ENCODE peak calls at places on chromosomes 2 and 18, in four cellular contexts. One of them, this sample, is unnamed.

GRCh38 chr2:120432976-120433815 is 87.3 kb downstream of the INHBB start:
- DNase-seq in GM23248: no peak
- DNase-seq in SK-N-SH: no peak
- DNase-seq in neural progenitor cell: no peak
- DNase-seq in this sample: no peak

GRCh38 chr2:186590538-186591441 is 934 bp downstream of the ITGAV start:
- DNase-seq in GM23248: peak
- DNase-seq in SK-N-SH: peak
- DNase-seq in neural progenitor cell: peak
- DNase-seq in this sample: peak

GRCh38 chr2:65227035-65227470 is 578 bp upstream of the ACTR2 start:
- DNase-seq in GM23248: peak
- DNase-seq in SK-N-SH: no peak
- DNase-seq in neural progenitor cell: no peak
- DNase-seq in this sample: peak

GRCh38 chr18:39685303-39685902 is 2119.8 kb upstream of the CELF4 start:
- DNase-seq in GM23248: no peak
- DNase-seq in SK-N-SH: no peak
- DNase-seq in neural progenitor cell: peak
- DNase-seq in this sample: no peak

GRCh38 chr2:142140434-142140845 is 9.6 kb upstream of the LRP1B start:
- DNase-seq in GM23248: peak
- DNase-seq in SK-N-SH: no peak
- DNase-seq in neural progenitor cell: peak
- DNase-seq in this sample: peak

GRCh38 chr2:120703330-120703994 is 32.2 kb upstream of the GLI2 start:
- DNase-seq in GM23248: peak
- DNase-seq in SK-N-SH: no peak
- DNase-seq in neural progenitor cell: no peak
- DNase-seq in this sample: peak

GRCh38 chr2:200302940-200303727 is 3.4 kb upstream of the SPATS2L start:
- DNase-seq in GM23248: peak
- DNase-seq in SK-N-SH: no peak
- DNase-seq in neural progenitor cell: no peak
- DNase-seq in this sample: peak

GRCh38 chr2:130819915-130820861 is 16.5 kb upstream of the ARHGEF4 start:
- DNase-seq in GM23248: peak
- DNase-seq in SK-N-SH: peak
- DNase-seq in neural progenitor cell: peak
- DNase-seq in this sample: no peak

GRCh38 chr2:44358498-44358897 is 2.8 kb downstream of the PREPL start:
- DNase-seq in GM23248: peak
- DNase-seq in SK-N-SH: no peak
- DNase-seq in neural progenitor cell: no peak
- DNase-seq in this sample: peak

GRCh38 chr2:234363647-234364294 is 133.1 kb downstream of the ARL4C start:
- DNase-seq in GM23248: no peak
- DNase-seq in SK-N-SH: no peak
- DNase-seq in neural progenitor cell: peak
- DNase-seq in this sample: no peak

GRCh38 chr2:211161236-211161635 is 604.8 kb downstream of the CPS1 start:
- DNase-seq in GM23248: no peak
- DNase-seq in SK-N-SH: no peak
- DNase-seq in neural progenitor cell: no peak
- DNase-seq in this sample: no peak

GRCh38 chr2:232528746-232529445 is 2.9 kb downstream of the CHRND start:
- DNase-seq in GM23248: peak
- DNase-seq in SK-N-SH: peak
- DNase-seq in neural progenitor cell: no peak
- DNase-seq in this sample: no peak

GRCh38 chr18:63511285-63511684 is 30.9 kb upstream of the SERPINB12 start:
- DNase-seq in GM23248: no peak
- DNase-seq in SK-N-SH: peak
- DNase-seq in neural progenitor cell: peak
- DNase-seq in this sample: peak

GRCh38 chr2:46557788-46558187 is 78.4 kb downstream of the TMEM247 start:
- DNase-seq in GM23248: no peak
- DNase-seq in SK-N-SH: no peak
- DNase-seq in neural progenitor cell: no peak
- DNase-seq in this sample: no peak

GRCh38 chr2:33494877-33495641 is 18.6 kb downstream of the RASGRP3 start:
- DNase-seq in GM23248: no peak
- DNase-seq in SK-N-SH: no peak
- DNase-seq in neural progenitor cell: no peak
- DNase-seq in this sample: peak

GRCh38 chr2:33495683-33496082 is 19.2 kb downstream of the RASGRP3 start:
- DNase-seq in GM23248: no peak
- DNase-seq in SK-N-SH: no peak
- DNase-seq in neural progenitor cell: no peak
- DNase-seq in this sample: no peak

GRCh38 chr2:33497177-33497787 is 20.8 kb downstream of the RASGRP3 start:
- DNase-seq in GM23248: no peak
- DNase-seq in SK-N-SH: no peak
- DNase-seq in neural progenitor cell: no peak
- DNase-seq in this sample: no peak

GRCh38 chr2:33494155-33494779 is 17.8 kb downstream of the RASGRP3 start:
- DNase-seq in GM23248: peak
- DNase-seq in SK-N-SH: no peak
- DNase-seq in neural progenitor cell: no peak
- DNase-seq in this sample: peak

DNA sequence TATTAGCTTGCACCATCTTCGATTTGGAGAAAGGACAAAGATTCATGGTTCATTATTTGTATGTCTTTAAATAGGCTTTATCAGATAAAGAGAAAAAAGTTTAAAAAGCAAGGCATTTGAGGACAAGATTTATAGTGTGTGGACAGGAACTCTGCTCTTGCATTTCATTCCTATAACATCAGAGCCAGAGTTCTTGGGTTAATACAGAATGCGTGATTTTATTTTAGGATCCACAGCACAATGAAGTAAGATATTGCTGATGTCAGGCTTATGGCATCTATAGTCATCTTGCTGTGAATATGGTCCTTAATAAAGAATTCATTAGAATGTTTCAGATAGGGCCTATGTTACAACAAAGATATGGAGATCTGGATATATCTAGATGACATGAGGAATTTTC is 19.7 kb downstream of the RASGRP3 start:
- DNase-seq in GM23248: peak
- DNase-seq in SK-N-SH: no peak
- DNase-seq in neural progenitor cell: no peak
- DNase-seq in this sample: no peak
- TF ChIP-seq EZH2phosphoT487 in GM23248: no peak
- TF ChIP-seq EZH2phosphoT487 in SK-N-SH: no peak
- TF ChIP-seq EZH2phosphoT487 in neural progenitor cell: no peak
- TF ChIP-seq EZH2phosphoT487 in this sample: no peak

DNA sequence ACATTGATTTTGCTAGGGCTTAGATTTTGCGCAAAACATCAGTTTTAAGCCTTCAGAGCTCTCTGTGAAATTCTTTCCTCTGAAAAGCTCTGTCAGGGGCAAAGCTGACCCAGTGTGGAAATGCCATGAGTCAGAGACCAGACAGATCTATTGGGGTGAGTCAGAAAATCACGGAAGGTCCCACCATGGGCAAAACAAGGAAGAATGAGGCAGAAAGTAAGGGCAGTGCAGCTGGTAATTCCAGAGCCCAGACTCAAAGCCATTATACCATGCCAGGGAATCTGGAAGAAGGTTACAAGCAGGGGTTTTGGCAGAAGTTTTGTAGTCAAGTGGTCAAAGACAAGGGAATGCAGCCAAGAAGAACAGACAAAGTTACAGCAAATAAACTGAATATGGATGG is 256.6 kb upstream of the CTAGE1 start:
- DNase-seq in GM23248: peak
- DNase-seq in SK-N-SH: no peak
- DNase-seq in neural progenitor cell: no peak
- DNase-seq in this sample: peak
- TF ChIP-seq EZH2phosphoT487 in GM23248: no peak
- TF ChIP-seq EZH2phosphoT487 in SK-N-SH: no peak
- TF ChIP-seq EZH2phosphoT487 in neural progenitor cell: no peak
- TF ChIP-seq EZH2phosphoT487 in this sample: no peak

GRCh38 chr18:79851981-79852380 is 54.2 kb downstream of the KCNG2 start:
- DNase-seq in GM23248: no peak
- DNase-seq in SK-N-SH: no peak
- DNase-seq in neural progenitor cell: no peak
- DNase-seq in this sample: no peak

GRCh38 chr18:79851489-79851888 is 53.8 kb downstream of the KCNG2 start:
- DNase-seq in GM23248: no peak
- DNase-seq in SK-N-SH: no peak
- DNase-seq in neural progenitor cell: no peak
- DNase-seq in this sample: no peak

GRCh38 chr18:79849328-79850207 is 51.8 kb downstream of the KCNG2 start:
- DNase-seq in GM23248: no peak
- DNase-seq in SK-N-SH: no peak
- DNase-seq in neural progenitor cell: no peak
- DNase-seq in this sample: no peak

GRCh38 chr18:79848579-79849327 is 51.0 kb downstream of the KCNG2 start:
- DNase-seq in GM23248: no peak
- DNase-seq in SK-N-SH: peak
- DNase-seq in neural progenitor cell: no peak
- DNase-seq in this sample: no peak

GRCh38 chr18:79850731-79851130 is 53.0 kb downstream of the KCNG2 start:
- DNase-seq in GM23248: no peak
- DNase-seq in SK-N-SH: no peak
- DNase-seq in neural progenitor cell: no peak
- DNase-seq in this sample: no peak
- TF ChIP-seq EZH2phosphoT487 in GM23248: no peak
- TF ChIP-seq EZH2phosphoT487 in SK-N-SH: no peak
- TF ChIP-seq EZH2phosphoT487 in neural progenitor cell: no peak
- TF ChIP-seq EZH2phosphoT487 in this sample: no peak

DNA sequence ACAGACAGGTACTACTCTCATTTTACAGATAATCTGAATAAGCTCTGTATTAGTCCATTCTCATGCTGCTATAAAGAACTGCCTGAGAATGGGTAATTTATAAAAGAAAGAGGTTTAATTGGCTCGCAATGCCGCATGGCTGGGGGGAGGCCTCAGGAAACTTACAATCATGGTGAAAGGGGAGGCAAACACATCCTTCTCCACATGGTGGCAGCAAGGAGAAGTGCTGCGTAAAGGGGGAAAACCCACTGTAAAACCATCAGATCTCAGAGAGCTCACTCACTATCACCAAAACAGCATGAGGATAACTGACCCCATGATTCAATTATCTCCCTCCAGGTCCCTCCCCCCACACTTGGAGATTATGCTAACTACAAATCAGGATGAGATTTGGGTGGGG is 254.4 kb downstream of the KCNE4 start:
- DNase-seq in GM23248: peak
- DNase-seq in SK-N-SH: no peak
- DNase-seq in neural progenitor cell: peak
- DNase-seq in this sample: peak
- TF ChIP-seq EZH2phosphoT487 in GM23248: no peak
- TF ChIP-seq EZH2phosphoT487 in SK-N-SH: no peak
- TF ChIP-seq EZH2phosphoT487 in neural progenitor cell: no peak
- TF ChIP-seq EZH2phosphoT487 in this sample: no peak

DNA sequence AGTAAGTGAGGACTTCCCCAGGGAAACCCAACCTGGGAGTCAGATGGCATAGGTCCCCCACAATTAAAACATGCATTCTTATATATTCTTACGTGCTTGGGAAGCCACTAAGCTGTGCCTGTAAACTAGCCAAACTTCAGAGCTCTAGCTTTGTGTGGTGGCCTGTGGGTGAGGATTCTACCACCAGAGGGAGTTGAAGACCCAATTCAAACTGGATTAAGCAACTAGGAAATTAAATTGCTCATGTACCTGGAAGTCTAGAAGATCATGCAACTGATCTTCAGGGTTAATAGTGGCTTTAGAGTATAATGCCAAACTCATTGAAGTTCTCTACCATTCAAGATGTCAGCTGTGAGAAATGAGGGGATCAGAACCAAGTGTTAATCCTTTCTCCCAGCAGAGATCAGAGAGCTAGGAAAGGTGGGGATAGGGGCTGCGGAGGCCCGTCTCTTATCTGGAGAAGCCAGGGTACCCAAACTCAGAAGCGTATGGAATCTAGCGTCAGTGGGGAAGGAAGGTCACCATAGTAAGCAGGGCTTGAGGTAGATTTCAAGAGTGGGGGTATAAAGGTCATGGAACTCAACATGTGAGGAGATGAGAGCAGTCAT is 53.2 kb upstream of the CCDC85A start:
- DNase-seq in GM23248: peak
- DNase-seq in SK-N-SH: peak
- DNase-seq in neural progenitor cell: peak
- DNase-seq in this sample: peak
- TF ChIP-seq EZH2phosphoT487 in GM23248: no peak
- TF ChIP-seq EZH2phosphoT487 in SK-N-SH: no peak
- TF ChIP-seq EZH2phosphoT487 in neural progenitor cell: no peak
- TF ChIP-seq EZH2phosphoT487 in this sample: no peak

GRCh38 chr2:128665113-128665512 is 346.4 kb upstream of the HS6ST1 start:
- DNase-seq in GM23248: no peak
- DNase-seq in SK-N-SH: no peak
- DNase-seq in neural progenitor cell: no peak
- DNase-seq in this sample: no peak

GRCh38 chr2:128664499-128664971 is 345.9 kb upstream of the HS6ST1 start:
- DNase-seq in GM23248: no peak
- DNase-seq in SK-N-SH: no peak
- DNase-seq in neural progenitor cell: peak
- DNase-seq in this sample: no peak

GRCh38 chr2:128661955-128662564 is 343.4 kb upstream of the HS6ST1 start:
- DNase-seq in GM23248: no peak
- DNase-seq in SK-N-SH: no peak
- DNase-seq in neural progenitor cell: no peak
- DNase-seq in this sample: no peak

GRCh38 chr2:128661289-128661688 is 342.6 kb upstream of the HS6ST1 start:
- DNase-seq in GM23248: no peak
- DNase-seq in SK-N-SH: no peak
- DNase-seq in neural progenitor cell: no peak
- DNase-seq in this sample: no peak

DNA sequence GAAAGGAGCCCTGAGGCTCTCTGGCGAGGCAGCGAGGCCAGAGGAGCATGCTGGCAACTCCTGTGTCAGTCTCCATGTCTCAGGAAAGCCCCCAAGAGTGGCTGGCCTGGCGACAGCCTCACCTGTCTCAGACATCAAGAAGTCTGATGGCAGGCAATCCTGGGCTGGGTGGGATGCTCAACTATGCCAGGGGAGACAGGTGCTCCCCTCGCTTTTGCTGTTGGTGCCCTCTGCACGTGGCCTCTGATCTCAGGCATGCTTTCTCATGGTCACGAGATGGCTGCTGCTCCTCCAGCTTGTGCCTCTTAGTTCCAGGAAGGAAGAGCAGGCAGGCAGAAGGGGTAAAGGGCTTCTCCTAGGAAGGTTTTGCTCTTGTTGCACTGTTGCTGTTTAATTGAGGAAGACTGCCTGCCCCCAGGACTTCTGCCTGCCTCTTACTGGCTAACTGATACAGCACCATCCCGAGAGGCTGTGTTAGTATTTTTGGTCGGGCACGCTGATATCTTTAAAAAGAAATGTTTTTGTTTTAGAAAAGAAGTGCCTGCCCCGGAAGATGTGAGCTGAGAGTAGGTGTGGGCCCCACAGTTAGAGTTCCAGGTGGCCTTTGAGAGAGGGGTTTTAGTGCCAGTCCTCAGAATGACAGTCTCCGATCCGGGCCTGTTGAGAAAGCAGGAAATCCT is 344.8 kb upstream of the HS6ST1 start:
- DNase-seq in GM23248: no peak
- DNase-seq in SK-N-SH: no peak
- DNase-seq in neural progenitor cell: no peak
- DNase-seq in this sample: no peak
- TF ChIP-seq EZH2phosphoT487 in GM23248: no peak
- TF ChIP-seq EZH2phosphoT487 in SK-N-SH: no peak
- TF ChIP-seq EZH2phosphoT487 in neural progenitor cell: no peak
- TF ChIP-seq EZH2phosphoT487 in this sample: no peak

GRCh38 chr2:225894240-225894980 is 494.9 kb downstream of the NYAP2 start:
- DNase-seq in GM23248: peak
- DNase-seq in SK-N-SH: no peak
- DNase-seq in neural progenitor cell: no peak
- DNase-seq in this sample: peak
- TF ChIP-seq EZH2phosphoT487 in GM23248: no peak
- TF ChIP-seq EZH2phosphoT487 in SK-N-SH: no peak
- TF ChIP-seq EZH2phosphoT487 in neural progenitor cell: no peak
- TF ChIP-seq EZH2phosphoT487 in this sample: no peak

This sample was measured in PC-3.